ENCODE peak calls at places on chromosome 13, in ten cellular contexts. D is adrenal gland, L is spleen, N is Peyer's patch, H is ovary, S is lower leg skin, Y is body of pancreas, W is IMR-90, I is heart left ventricle, J is stomach. B is an unnamed sample.

GRCh38 chr13:79338343-79338742 is 67.7 kb downstream of the RBM26 start:
- DNase-seq in D (no peak), L (no peak), N (no peak), H (no peak), S (no peak), Y (no peak), W (peak; percentile 2), I (no peak), J (no peak), B (no peak)

GRCh38 chr13:99083976-99084375 is 106.1 kb upstream of the DOCK9 start:
- DNase-seq in D (no peak), L (no peak), N (no peak), H (no peak), S (no peak), Y (peak; percentile 48), W (no peak), I (no peak), J (no peak), B (no peak)

GRCh38 chr13:38970380-38971051 is 20.1 kb downstream of the STOML3 start:
- DNase-seq in D (no peak), L (no peak), N (no peak), H (no peak), S (no peak), Y (no peak), W (no peak), I (no peak), J (no peak), B (no peak)

GRCh38 chr13:85806553-85807175 is 7.4 kb upstream of the SLITRK6 start:
- DNase-seq in D (no peak), L (no peak), N (no peak), H (no peak), S (no peak), Y (no peak), W (peak; percentile 61), I (no peak), J (no peak), B (no peak)

GRCh38 chr13:55230570-55230908 is 1910.2 kb upstream of the PRR20A start:
- DNase-seq in D (no peak), L (no peak), N (no peak), H (no peak), S (no peak), Y (no peak), W (no peak), I (no peak), J (no peak), B (no peak)

GRCh38 chr13:106490887-106491321 is 44.6 kb downstream of the EFNB2 start:
- DNase-seq in D (no peak), L (no peak), N (no peak), H (no peak), S (no peak), Y (no peak), W (no peak), I (no peak), J (no peak), B (no peak)

GRCh38 chr13:97568850-97569249 is 134.9 kb downstream of the RAP2A start:
- DNase-seq in D (peak; percentile 54), L (no peak), N (no peak), H (no peak), S (no peak), Y (peak; percentile 65), W (no peak), I (peak; percentile 23), J (peak; percentile 34), B (no peak)

GRCh38 chr13:44854264-44855060 is 134.8 kb downstream of the NUFIP1 start:
- DNase-seq in D (no peak), L (no peak), N (peak; percentile 74), H (no peak), S (no peak), Y (peak; percentile 82), W (peak; percentile 11), I (peak; percentile 84), J (peak; percentile 82), B (no peak)

GRCh38 chr13:37187110-37187509 is 81.6 kb upstream of the CSNK1A1L start:
- DNase-seq in D (no peak), L (no peak), N (no peak), H (no peak), S (no peak), Y (no peak), W (no peak), I (no peak), J (no peak), B (no peak)

GRCh38 chr13:33033361-33033812 is 17.2 kb downstream of the KL start:
- DNase-seq in D (peak; percentile 66), L (no peak), N (no peak), H (no peak), S (no peak), Y (no peak), W (no peak), I (no peak), J (no peak), B (peak; percentile 18)

GRCh38 chr13:104074326-104074725 is 1008.1 kb upstream of the SLC10A2 start:
- DNase-seq in D (no peak), L (no peak), N (no peak), H (no peak), S (no peak), Y (no peak), W (no peak), I (no peak), J (no peak), B (no peak)

GRCh38 chr13:42574011-42574410 is at the start of gene TNFSF11:
- DNase-seq in D (no peak), L (no peak), N (no peak), H (no peak), S (no peak), Y (no peak), W (no peak), I (no peak), J (no peak), B (no peak)

GRCh38 chr13:73171926-73172325 is 113.1 kb downstream of the KLF5 start:
- DNase-seq in D (no peak), L (no peak), N (no peak), H (no peak), S (no peak), Y (no peak), W (peak; percentile 46), I (peak; percentile 26), J (no peak), B (no peak)

GRCh38 chr13:97254809-97255208 is 32.7 kb downstream of the MBNL2 start:
- DNase-seq in D (no peak), L (no peak), N (no peak), H (no peak), S (no peak), Y (no peak), W (peak; percentile 86), I (no peak), J (no peak), B (no peak)

GRCh38 chr13:49110122-49110831 is 109.9 kb upstream of the MLNR start:
- DNase-seq in D (peak; percentile 91), L (peak; percentile 91), N (peak; percentile 83), H (peak; percentile 69), S (peak; percentile 73), Y (peak; percentile 78), W (peak; percentile 91), I (peak; percentile 93), J (peak; percentile 78), B (peak; percentile 89)
- TF ChIP-seq POLR2A in D (peak; percentile 68), L (no peak), N (no peak), H (no peak), S (no peak), Y (no peak), W (no peak), I (no peak), J (no peak), B (no peak)

GRCh38 chr13:113586661-113587479 is 2.3 kb downstream of the TFDP1 start:
- DNase-seq in D (peak; percentile 48), L (peak; percentile 54), N (no peak), H (peak; percentile 7), S (no peak), Y (peak; percentile 6), W (no peak), I (no peak), J (peak; percentile 21), B (peak; percentile 11)

GRCh38 chr13:113584205-113584869 is at the start of gene TFDP1:
- DNase-seq in D (peak; percentile 85), L (peak; percentile 90), N (peak; percentile 86), H (peak; percentile 37), S (no peak), Y (peak; percentile 68), W (peak; percentile 79), I (peak; percentile 77), J (peak; percentile 78), B (peak; percentile 88)

GRCh38 chr13:113585828-113586355 is 1.3 kb downstream of the TFDP1 start:
- DNase-seq in D (peak; percentile 42), L (peak; percentile 41), N (no peak), H (peak; percentile 3), S (no peak), Y (no peak), W (no peak), I (no peak), J (peak; percentile 23), B (peak; percentile 13)

GRCh38 chr13:113582841-113583631 is 1.5 kb upstream of the TFDP1 start:
- DNase-seq in D (peak; percentile 49), L (peak; percentile 68), N (peak; percentile 70), H (peak; percentile 3), S (no peak), Y (peak; percentile 8), W (no peak), I (no peak), J (peak; percentile 22), B (peak; percentile 14)

GRCh38 chr13:113584870-113585671 is 518 bp downstream of the TFDP1 start:
- DNase-seq in D (peak; percentile 46), L (peak; percentile 82), N (peak; percentile 57), H (peak; percentile 8), S (no peak), Y (peak; percentile 12), W (no peak), I (no peak), J (peak; percentile 24), B (peak; percentile 22)
- TF ChIP-seq POLR2A in D (no peak), L (no peak), N (no peak), H (no peak), S (no peak), Y (no peak), W (no peak), I (no peak), J (no peak), B (no peak)

DNA sequence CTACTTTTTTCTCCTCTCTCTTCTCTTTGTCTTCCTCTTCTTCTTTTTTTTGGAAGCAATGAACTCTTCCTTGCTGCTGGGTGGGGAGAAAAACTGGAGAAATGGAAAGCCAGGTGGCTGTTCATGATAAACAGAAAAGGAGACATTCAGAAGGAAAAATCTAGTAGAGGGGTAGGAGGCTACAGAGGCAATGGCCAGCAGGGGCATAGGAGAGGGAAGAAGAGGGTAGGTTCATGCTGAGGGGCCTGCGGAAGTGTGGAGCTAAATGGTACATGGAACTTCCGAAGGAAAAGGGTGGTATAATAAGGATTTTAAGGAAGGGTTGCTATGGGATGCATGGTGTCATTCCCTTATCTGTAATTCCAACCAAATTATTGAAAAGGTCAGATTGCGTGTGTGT is 17.5 kb upstream of the HS6ST3 start:
- DNase-seq in D (no peak), L (no peak), N (no peak), H (no peak), S (no peak), Y (no peak), W (no peak), I (no peak), J (no peak), B (no peak)
- TF ChIP-seq POLR2A in D (no peak), L (no peak), N (no peak), H (no peak), S (no peak), Y (no peak), W (no peak), I (no peak), J (no peak), B (no peak)

DNA sequence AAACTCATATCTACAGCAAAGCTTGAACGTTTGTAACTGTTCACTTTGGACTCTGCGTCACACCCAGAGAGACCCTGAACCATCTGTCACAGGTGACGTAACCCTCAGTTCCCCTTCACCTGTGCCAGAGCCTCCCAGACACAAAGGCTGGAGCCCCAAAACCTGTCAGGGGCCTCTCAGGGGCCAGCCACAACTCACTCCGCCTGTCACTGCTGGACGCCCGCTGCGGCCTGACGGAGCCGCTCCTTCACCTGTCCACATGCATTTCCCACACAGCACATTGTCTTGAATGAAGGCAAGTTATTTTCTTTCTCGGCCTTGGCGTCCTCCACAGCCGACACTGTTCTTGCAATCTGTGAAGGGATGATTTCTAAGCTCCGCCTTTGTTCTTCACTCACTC is 7.9 kb downstream of the RASA3 start:
- DNase-seq in D (no peak), L (no peak), N (no peak), H (no peak), S (no peak), Y (no peak), W (no peak), I (peak; percentile 4), J (no peak), B (no peak)
- TF ChIP-seq POLR2A in D (no peak), L (no peak), N (no peak), H (no peak), S (no peak), Y (no peak), W (no peak), I (no peak), J (no peak), B (no peak)

B was measured in testis.